ENCODE peak calls at places on chromosomes 6 and 20, in eight cellular contexts. One of them, this sample, is unnamed.

GRCh38 chr20:51862796-51863195 is 60.5 kb upstream of the SALL4 start:
- DNase-seq in breast epithelium: no peak
- DNase-seq in PC-3: no peak
- DNase-seq in testis: no peak
- DNase-seq in fibroblast of lung: peak; percentile 66
- DNase-seq in psoas muscle: no peak
- DNase-seq in neuronal stem cell: no peak
- DNase-seq in body of pancreas: no peak
- DNase-seq in this sample: no peak

GRCh38 chr6:6655805-6656251 is 67.3 kb downstream of the LY86 start:
- DNase-seq in breast epithelium: no peak
- DNase-seq in PC-3: no peak
- DNase-seq in testis: no peak
- DNase-seq in fibroblast of lung: no peak
- DNase-seq in psoas muscle: no peak
- DNase-seq in neuronal stem cell: no peak
- DNase-seq in body of pancreas: no peak
- DNase-seq in this sample: no peak

GRCh38 chr20:50427740-50428462 is 82.3 kb upstream of the PTPN1 start:
- DNase-seq in breast epithelium: peak; percentile 41
- DNase-seq in PC-3: no peak
- DNase-seq in testis: peak; percentile 36
- DNase-seq in fibroblast of lung: peak; percentile 32
- DNase-seq in psoas muscle: peak; percentile 90
- DNase-seq in neuronal stem cell: no peak
- DNase-seq in body of pancreas: peak; percentile 42
- DNase-seq in this sample: no peak

GRCh38 chr20:56440346-56441007 is 27.9 kb upstream of the RTF2 start:
- DNase-seq in breast epithelium: no peak
- DNase-seq in PC-3: no peak
- DNase-seq in testis: no peak
- DNase-seq in fibroblast of lung: peak; percentile 40
- DNase-seq in psoas muscle: no peak
- DNase-seq in neuronal stem cell: no peak
- DNase-seq in body of pancreas: no peak
- DNase-seq in this sample: no peak

GRCh38 chr6:126352514-126352913 is 12.6 kb downstream of the CENPW start:
- DNase-seq in breast epithelium: no peak
- DNase-seq in PC-3: no peak
- DNase-seq in testis: no peak
- DNase-seq in fibroblast of lung: no peak
- DNase-seq in psoas muscle: no peak
- DNase-seq in neuronal stem cell: no peak
- DNase-seq in body of pancreas: no peak
- DNase-seq in this sample: no peak

GRCh38 chr20:6956056-6956455 is 188.6 kb downstream of the BMP2 start:
- DNase-seq in breast epithelium: no peak
- DNase-seq in PC-3: no peak
- DNase-seq in testis: no peak
- DNase-seq in fibroblast of lung: no peak
- DNase-seq in psoas muscle: no peak
- DNase-seq in neuronal stem cell: no peak
- DNase-seq in body of pancreas: no peak
- DNase-seq in this sample: no peak

GRCh38 chr6:46628498-46628897 is 24.1 kb downstream of the CYP39A1 start:
- DNase-seq in breast epithelium: no peak
- DNase-seq in PC-3: no peak
- DNase-seq in testis: no peak
- DNase-seq in fibroblast of lung: no peak
- DNase-seq in psoas muscle: no peak
- DNase-seq in neuronal stem cell: no peak
- DNase-seq in body of pancreas: no peak
- DNase-seq in this sample: no peak

GRCh38 chr6:90370493-90370959 is 73.9 kb upstream of the BACH2 start:
- DNase-seq in breast epithelium: no peak
- DNase-seq in PC-3: peak; percentile 39
- DNase-seq in testis: no peak
- DNase-seq in fibroblast of lung: peak; percentile 29
- DNase-seq in psoas muscle: no peak
- DNase-seq in neuronal stem cell: no peak
- DNase-seq in body of pancreas: no peak
- DNase-seq in this sample: no peak

GRCh38 chr20:3940905-3941304 is 51.7 kb downstream of the PANK2 start:
- DNase-seq in breast epithelium: no peak
- DNase-seq in PC-3: no peak
- DNase-seq in testis: no peak
- DNase-seq in fibroblast of lung: no peak
- DNase-seq in psoas muscle: no peak
- DNase-seq in neuronal stem cell: no peak
- DNase-seq in body of pancreas: no peak
- DNase-seq in this sample: peak; percentile 48

GRCh38 chr20:20489623-20490341 is 121.9 kb downstream of the INSM1 start:
- DNase-seq in breast epithelium: no peak
- DNase-seq in PC-3: no peak
- DNase-seq in testis: no peak
- DNase-seq in fibroblast of lung: peak; percentile 39
- DNase-seq in psoas muscle: no peak
- DNase-seq in neuronal stem cell: no peak
- DNase-seq in body of pancreas: no peak
- DNase-seq in this sample: no peak

GRCh38 chr6:122180132-122180531 is 219.3 kb upstream of the HSF2 start:
- DNase-seq in breast epithelium: no peak
- DNase-seq in PC-3: no peak
- DNase-seq in testis: no peak
- DNase-seq in fibroblast of lung: peak; percentile 2
- DNase-seq in psoas muscle: no peak
- DNase-seq in neuronal stem cell: no peak
- DNase-seq in body of pancreas: no peak
- DNase-seq in this sample: no peak
- H3K27ac ChIP-seq in breast epithelium: no peak overlapping the region
- H3K27ac ChIP-seq in PC-3: no peak overlapping the region
- H3K27ac ChIP-seq in testis: no peak overlapping the region
- H3K27ac ChIP-seq in fibroblast of lung: no peak overlapping the region
- H3K27ac ChIP-seq in psoas muscle: no peak overlapping the region
- H3K27ac ChIP-seq in neuronal stem cell: no peak overlapping the region
- H3K27ac ChIP-seq in body of pancreas: no peak overlapping the region
- H3K27ac ChIP-seq in this sample: no peak overlapping the region

GRCh38 chr6:33278810-33279209 is 1.9 kb downstream of the B3GALT4 start:
- DNase-seq in breast epithelium: no peak
- DNase-seq in PC-3: no peak
- DNase-seq in testis: no peak
- DNase-seq in fibroblast of lung: no peak
- DNase-seq in psoas muscle: no peak
- DNase-seq in neuronal stem cell: no peak
- DNase-seq in body of pancreas: no peak
- DNase-seq in this sample: no peak
- H3K27ac ChIP-seq in breast epithelium: no peak overlapping the region
- H3K27ac ChIP-seq in PC-3: no peak overlapping the region
- H3K27ac ChIP-seq in testis: no peak overlapping the region
- H3K27ac ChIP-seq in fibroblast of lung: no peak overlapping the region
- H3K27ac ChIP-seq in psoas muscle: peak overlapping the region; percentile 23
- H3K27ac ChIP-seq in neuronal stem cell: no peak overlapping the region
- H3K27ac ChIP-seq in body of pancreas: no peak overlapping the region
- H3K27ac ChIP-seq in this sample: no peak overlapping the region

GRCh38 chr6:152184573-152185157 is 377.2 kb downstream of the ESR1 start:
- DNase-seq in breast epithelium: no peak
- DNase-seq in PC-3: no peak
- DNase-seq in testis: no peak
- DNase-seq in fibroblast of lung: no peak
- DNase-seq in psoas muscle: no peak
- DNase-seq in neuronal stem cell: no peak
- DNase-seq in body of pancreas: no peak
- DNase-seq in this sample: no peak
- H3K27ac ChIP-seq in breast epithelium: no peak overlapping the region
- H3K27ac ChIP-seq in PC-3: no peak overlapping the region
- H3K27ac ChIP-seq in testis: no peak overlapping the region
- H3K27ac ChIP-seq in fibroblast of lung: no peak overlapping the region
- H3K27ac ChIP-seq in psoas muscle: peak overlapping the region; percentile 27
- H3K27ac ChIP-seq in neuronal stem cell: no peak overlapping the region
- H3K27ac ChIP-seq in body of pancreas: no peak overlapping the region
- H3K27ac ChIP-seq in this sample: peak overlapping the region; percentile 65

GRCh38 chr20:19233025-19233794 is 20.8 kb downstream of the SLC24A3 start:
- DNase-seq in breast epithelium: no peak
- DNase-seq in PC-3: no peak
- DNase-seq in testis: no peak
- DNase-seq in fibroblast of lung: no peak
- DNase-seq in psoas muscle: no peak
- DNase-seq in neuronal stem cell: no peak
- DNase-seq in body of pancreas: no peak
- DNase-seq in this sample: no peak

GRCh38 chr20:19236371-19237055 is 24.1 kb downstream of the SLC24A3 start:
- DNase-seq in breast epithelium: no peak
- DNase-seq in PC-3: no peak
- DNase-seq in testis: no peak
- DNase-seq in fibroblast of lung: no peak
- DNase-seq in psoas muscle: no peak
- DNase-seq in neuronal stem cell: no peak
- DNase-seq in body of pancreas: no peak
- DNase-seq in this sample: no peak

GRCh38 chr20:19231359-19232035 is 19.1 kb downstream of the SLC24A3 start:
- DNase-seq in breast epithelium: no peak
- DNase-seq in PC-3: no peak
- DNase-seq in testis: no peak
- DNase-seq in fibroblast of lung: no peak
- DNase-seq in psoas muscle: no peak
- DNase-seq in neuronal stem cell: no peak
- DNase-seq in body of pancreas: no peak
- DNase-seq in this sample: no peak
- H3K27ac ChIP-seq in breast epithelium: no peak overlapping the region
- H3K27ac ChIP-seq in PC-3: no peak overlapping the region
- H3K27ac ChIP-seq in testis: no peak overlapping the region
- H3K27ac ChIP-seq in fibroblast of lung: no peak overlapping the region
- H3K27ac ChIP-seq in psoas muscle: no peak overlapping the region
- H3K27ac ChIP-seq in neuronal stem cell: no peak overlapping the region
- H3K27ac ChIP-seq in body of pancreas: no peak overlapping the region
- H3K27ac ChIP-seq in this sample: no peak overlapping the region

GRCh38 chr6:44787254-44787844 is 399.8 kb downstream of the CDC5L start:
- DNase-seq in breast epithelium: no peak
- DNase-seq in PC-3: no peak
- DNase-seq in testis: no peak
- DNase-seq in fibroblast of lung: no peak
- DNase-seq in psoas muscle: no peak
- DNase-seq in neuronal stem cell: no peak
- DNase-seq in body of pancreas: no peak
- DNase-seq in this sample: no peak

GRCh38 chr6:44789790-44790189 is 402.3 kb downstream of the CDC5L start:
- DNase-seq in breast epithelium: no peak
- DNase-seq in PC-3: no peak
- DNase-seq in testis: no peak
- DNase-seq in fibroblast of lung: no peak
- DNase-seq in psoas muscle: no peak
- DNase-seq in neuronal stem cell: no peak
- DNase-seq in body of pancreas: no peak
- DNase-seq in this sample: no peak

GRCh38 chr6:44785123-44785522 is 397.6 kb downstream of the CDC5L start:
- DNase-seq in breast epithelium: no peak
- DNase-seq in PC-3: no peak
- DNase-seq in testis: no peak
- DNase-seq in fibroblast of lung: no peak
- DNase-seq in psoas muscle: no peak
- DNase-seq in neuronal stem cell: no peak
- DNase-seq in body of pancreas: no peak
- DNase-seq in this sample: no peak

GRCh38 chr6:44788387-44788981 is 401.0 kb downstream of the CDC5L start:
- DNase-seq in breast epithelium: no peak
- DNase-seq in PC-3: no peak
- DNase-seq in testis: no peak
- DNase-seq in fibroblast of lung: no peak
- DNase-seq in psoas muscle: no peak
- DNase-seq in neuronal stem cell: no peak
- DNase-seq in body of pancreas: no peak
- DNase-seq in this sample: no peak

DNA sequence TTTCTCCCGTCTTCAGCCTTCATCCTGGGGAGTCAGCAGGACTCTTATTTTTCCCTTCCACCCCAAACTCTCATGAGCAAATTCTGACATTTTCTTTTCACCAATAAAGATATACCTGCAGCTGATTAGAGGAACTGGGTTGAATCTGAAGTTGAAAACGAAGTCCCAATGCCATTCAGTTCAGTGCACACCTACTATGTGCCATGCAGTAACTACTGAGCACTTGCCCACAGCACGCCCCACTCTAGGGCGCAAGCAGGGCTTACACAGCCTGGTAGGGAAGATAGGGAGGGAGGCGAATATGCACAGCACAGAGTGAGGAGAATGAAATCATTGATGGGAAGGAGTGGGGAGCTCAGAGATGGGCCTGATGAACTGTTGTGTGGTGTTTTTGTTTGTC is 401.6 kb downstream of the CDC5L start:
- DNase-seq in breast epithelium: no peak
- DNase-seq in PC-3: no peak
- DNase-seq in testis: no peak
- DNase-seq in fibroblast of lung: no peak
- DNase-seq in psoas muscle: no peak
- DNase-seq in neuronal stem cell: no peak
- DNase-seq in body of pancreas: no peak
- DNase-seq in this sample: no peak
- H3K27ac ChIP-seq in breast epithelium: no peak overlapping the region
- H3K27ac ChIP-seq in PC-3: no peak overlapping the region
- H3K27ac ChIP-seq in testis: no peak overlapping the region
- H3K27ac ChIP-seq in fibroblast of lung: no peak overlapping the region
- H3K27ac ChIP-seq in psoas muscle: no peak overlapping the region
- H3K27ac ChIP-seq in neuronal stem cell: no peak overlapping the region
- H3K27ac ChIP-seq in body of pancreas: no peak overlapping the region
- H3K27ac ChIP-seq in this sample: no peak overlapping the region